ENCODE peak calls at places on chromosome 7, in four cellular contexts. R is CD4-positive, alpha-beta T cell; O is foreskin keratinocyte; P is epithelial cell of esophagus. C is an unnamed sample.
A peak's percentile ranks its signal among the peaks of the same experiment; 100 is the strongest.

GRCh38 chr7:155422151-155422550 is 35.8 kb upstream of the EN2 start:
- DNase-seq in R (no peak), O (no peak), P (no peak), C (no peak)

GRCh38 chr7:73533742-73534141 is 11.6 kb upstream of the BAZ1B start:
- DNase-seq in R (no peak), O (no peak), P (no peak), C (no peak)

GRCh38 chr7:149845257-149845980 is 7.2 kb downstream of the ZNF862 start:
- DNase-seq in R (no peak), O (no peak), P (no peak), C (no peak)

GRCh38 chr7:73738220-73738611 is 386 bp downstream of the ABHD11 start:
- DNase-seq in R (peak; percentile 53), O (peak; percentile 63), P (peak; percentile 39), C (peak; percentile 87)

GRCh38 chr7:130387628-130388403 is 7.5 kb downstream of the CPA1 start:
- DNase-seq in R (no peak), O (no peak), P (no peak), C (no peak)

GRCh38 chr7:156445997-156446761 is 194.4 kb upstream of the RNF32 start:
- DNase-seq in R (no peak), O (no peak), P (no peak), C (no peak)

GRCh38 chr7:16698200-16698910 is 52.4 kb downstream of the BZW2 start:
- DNase-seq in R (no peak), O (no peak), P (no peak), C (no peak)

GRCh38 chr7:91344911-91345310 is 80.7 kb downstream of the FZD1 start:
- DNase-seq in R (no peak), O (peak; percentile 37), P (no peak), C (no peak)

GRCh38 chr7:15832996-15833395 is 146.5 kb upstream of the MEOX2 start:
- DNase-seq in R (no peak), O (no peak), P (no peak), C (no peak)

GRCh38 chr7:153090757-153091156 is 331.2 kb downstream of the ACTR3B start:
- DNase-seq in R (no peak), O (no peak), P (no peak), C (no peak)

GRCh38 chr7:30019960-30020359 is 6.5 kb downstream of the FKBP14 start:
- DNase-seq in R (no peak), O (no peak), P (peak; percentile 33), C (no peak)

C was measured in RWPE1.